ENCODE peak calls at places on chromosomes 2 and 18, in five cellular contexts. One of them, this sample, is unnamed.

GRCh38 chr2:236703310-236703709 is 133.7 kb downstream of the ACKR3 start:
- DNase-seq in GM12878: no peak
- DNase-seq in K562: no peak
- DNase-seq in HepG2: no peak
- DNase-seq in GM12891: no peak
- DNase-seq in this sample: no peak

GRCh38 chr2:173571021-173571821 is 216.5 kb downstream of the CDCA7 start:
- DNase-seq in GM12891: peak
- DNase-seq in K562: peak
- DNase-seq in GM12878: no peak
- DNase-seq in HepG2: peak
- DNase-seq in this sample: no peak

GRCh38 chr2:54853635-54854034 is 130.2 kb downstream of the EML6 start:
- DNase-seq in GM12878: no peak
- DNase-seq in K562: no peak
- DNase-seq in HepG2: no peak
- DNase-seq in GM12891: no peak
- DNase-seq in this sample: no peak

GRCh38 chr2:121791801-121792221 is 36.4 kb downstream of the TSN start:
- DNase-seq in K562: no peak
- DNase-seq in HepG2: no peak
- DNase-seq in GM12878: no peak
- DNase-seq in GM12891: no peak
- DNase-seq in this sample: no peak

GRCh38 chr2:199449455-199449854 is 8.3 kb downstream of the SATB2 start:
- DNase-seq in HepG2: no peak
- DNase-seq in GM12878: no peak
- DNase-seq in GM12891: no peak
- DNase-seq in K562: no peak
- DNase-seq in this sample: no peak

GRCh38 chr18:38575648-38576047 is 1010.0 kb upstream of the CELF4 start:
- DNase-seq in K562: no peak
- DNase-seq in GM12878: no peak
- DNase-seq in HepG2: no peak
- DNase-seq in GM12891: no peak
- DNase-seq in this sample: no peak

GRCh38 chr2:200130762-200131166 is 175.4 kb downstream of the MAIP1 start:
- DNase-seq in GM12891: no peak
- DNase-seq in GM12878: no peak
- DNase-seq in HepG2: no peak
- DNase-seq in K562: no peak
- DNase-seq in this sample: no peak

GRCh38 chr2:12819098-12819465 is 102.3 kb downstream of the TRIB2 start:
- DNase-seq in HepG2: no peak
- DNase-seq in K562: no peak
- DNase-seq in GM12891: no peak
- DNase-seq in GM12878: no peak
- DNase-seq in this sample: no peak

GRCh38 chr2:178761759-178762371 is 45.4 kb downstream of the TTN start:
- DNase-seq in GM12891: no peak
- DNase-seq in GM12878: peak
- DNase-seq in K562: peak
- DNase-seq in HepG2: peak
- DNase-seq in this sample: peak

GRCh38 chr2:101704046-101704466 is 6.5 kb downstream of the MAP4K4 start:
- DNase-seq in HepG2: no peak
- DNase-seq in GM12878: no peak
- DNase-seq in K562: no peak
- DNase-seq in GM12891: no peak
- DNase-seq in this sample: no peak

GRCh38 chr18:80245781-80246655 is 1.3 kb downstream of the PARD6G start:
- DNase-seq in GM12891: no peak
- DNase-seq in HepG2: no peak
- DNase-seq in GM12878: no peak
- DNase-seq in K562: no peak
- DNase-seq in this sample: no peak

GRCh38 chr2:195319112-195319460 is 337.9 kb upstream of the SLC39A10 start:
- DNase-seq in HepG2: no peak
- DNase-seq in K562: no peak
- DNase-seq in GM12878: no peak
- DNase-seq in GM12891: no peak
- DNase-seq in this sample: no peak

GRCh38 chr2:54516842-54517241 is 60.7 kb downstream of the SPTBN1 start:
- DNase-seq in K562: no peak
- DNase-seq in GM12878: no peak
- DNase-seq in GM12891: no peak
- DNase-seq in HepG2: no peak
- DNase-seq in this sample: no peak

GRCh38 chr2:121810959-121811853 is 55.8 kb downstream of the TSN start:
- DNase-seq in GM12878: no peak
- DNase-seq in GM12891: no peak
- DNase-seq in HepG2: peak
- DNase-seq in K562: peak
- DNase-seq in this sample: no peak

GRCh38 chr2:218671654-218672566 is at the start of the genes RNF25 and STK36:
- DNase-seq in GM12878: peak
- DNase-seq in HepG2: peak
- DNase-seq in GM12891: peak
- DNase-seq in K562: peak
- DNase-seq in this sample: peak
- TF ChIP-seq POLR2A in GM12878: peak
- TF ChIP-seq POLR2A in HepG2: peak
- TF ChIP-seq POLR2A in GM12891: peak
- TF ChIP-seq POLR2A in K562: peak
- TF ChIP-seq POLR2A in this sample: peak

DNA sequence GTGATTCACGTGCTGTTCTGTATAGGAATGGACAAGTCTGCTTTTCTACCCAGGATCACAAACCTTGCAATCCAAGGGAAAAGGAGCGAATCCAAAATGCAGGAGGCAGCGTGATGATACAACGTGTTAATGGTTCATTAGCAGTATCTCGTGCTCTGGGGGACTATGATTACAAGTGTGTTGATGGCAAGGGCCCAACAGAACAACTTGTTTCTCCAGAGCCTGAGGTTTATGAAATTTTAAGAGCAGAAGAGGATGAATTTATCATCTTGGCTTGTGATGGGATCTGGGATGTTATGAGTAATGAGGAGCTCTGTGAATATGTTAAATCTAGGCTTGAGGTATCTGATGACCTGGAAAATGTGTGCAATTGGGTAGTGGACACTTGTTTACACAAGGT is 33.0 kb downstream of the PPM1B start:
- DNase-seq in GM12891: no peak
- DNase-seq in GM12878: no peak
- DNase-seq in K562: no peak
- DNase-seq in HepG2: no peak
- DNase-seq in this sample: no peak
- TF ChIP-seq POLR2AphosphoS5 in GM12891: no peak
- TF ChIP-seq POLR2AphosphoS5 in GM12878: no peak
- TF ChIP-seq POLR2AphosphoS5 in K562: no peak
- TF ChIP-seq POLR2AphosphoS5 in HepG2: no peak
- TF ChIP-seq POLR2AphosphoS5 in this sample: no peak

GRCh38 chr2:108325756-108326155 is 37.1 kb downstream of the SULT1C2 start:
- DNase-seq in HepG2: no peak
- DNase-seq in K562: no peak
- DNase-seq in GM12878: no peak
- DNase-seq in GM12891: no peak
- DNase-seq in this sample: no peak

GRCh38 chr2:108324531-108325256 is 36.0 kb downstream of the SULT1C2 start:
- DNase-seq in GM12891: no peak
- DNase-seq in HepG2: no peak
- DNase-seq in K562: no peak
- DNase-seq in GM12878: no peak
- DNase-seq in this sample: no peak

GRCh38 chr2:108320326-108320932 is 31.7 kb downstream of the SULT1C2 start:
- DNase-seq in K562: no peak
- DNase-seq in GM12878: no peak
- DNase-seq in HepG2: no peak
- DNase-seq in GM12891: no peak
- DNase-seq in this sample: no peak

GRCh38 chr2:108323619-108324018 is 34.9 kb downstream of the SULT1C2 start:
- DNase-seq in GM12878: no peak
- DNase-seq in K562: no peak
- DNase-seq in GM12891: no peak
- DNase-seq in HepG2: no peak
- DNase-seq in this sample: no peak
- TF ChIP-seq TAF1 in GM12878: no peak
- TF ChIP-seq TAF1 in K562: no peak
- TF ChIP-seq TAF1 in GM12891: no peak
- TF ChIP-seq TAF1 in HepG2: no peak
- TF ChIP-seq TAF1 in this sample: no peak

DNA sequence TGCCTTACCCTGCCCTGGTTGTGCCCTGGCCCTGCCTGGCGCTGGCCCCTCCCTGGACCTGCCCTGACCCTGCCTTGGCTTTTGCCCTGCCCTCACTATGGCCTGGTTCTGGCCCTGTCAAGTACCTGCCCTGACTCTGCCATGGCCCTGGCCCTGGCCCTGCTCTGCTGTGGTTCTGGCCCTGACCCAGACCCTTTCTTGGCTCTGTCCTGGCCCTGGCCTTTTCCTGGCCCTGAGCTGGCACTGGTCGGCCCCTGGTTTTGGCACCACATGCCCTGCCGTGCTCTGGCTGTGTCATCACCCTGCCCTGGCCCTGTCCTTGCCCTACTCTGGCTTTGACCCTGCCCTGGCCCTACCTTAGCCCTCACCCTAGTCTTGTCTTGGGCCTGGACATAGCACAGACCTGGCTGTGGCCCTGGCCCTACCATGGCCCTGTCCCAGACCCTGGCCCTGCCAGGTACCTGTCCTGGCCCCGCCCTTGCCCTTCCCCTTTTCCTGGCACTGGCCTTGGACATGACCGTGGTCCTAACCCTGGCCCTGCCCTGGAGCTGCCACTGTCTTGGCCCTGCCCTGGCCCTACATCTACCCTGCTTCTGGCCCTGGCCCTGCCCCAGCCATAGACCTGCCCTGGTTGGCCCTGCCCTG is 4.8 kb upstream of the ANKRD62 start:
- DNase-seq in HepG2: no peak
- DNase-seq in GM12878: no peak
- DNase-seq in GM12891: no peak
- DNase-seq in K562: no peak
- DNase-seq in this sample: no peak
- TF ChIP-seq POLR2A in HepG2: no peak
- TF ChIP-seq POLR2A in GM12878: no peak
- TF ChIP-seq POLR2A in GM12891: no peak
- TF ChIP-seq POLR2A in K562: no peak
- TF ChIP-seq POLR2A in this sample: no peak

GRCh38 chr2:58235988-58236387 is 5.1 kb downstream of the FANCL start:
- DNase-seq in K562: no peak
- DNase-seq in GM12891: no peak
- DNase-seq in HepG2: no peak
- DNase-seq in GM12878: no peak
- DNase-seq in this sample: no peak

GRCh38 chr2:58240595-58240937 is 559 bp downstream of the FANCL start:
- DNase-seq in HepG2: peak
- DNase-seq in GM12891: no peak
- DNase-seq in K562: no peak
- DNase-seq in GM12878: no peak
- DNase-seq in this sample: no peak

GRCh38 chr2:58239243-58239642 is 1.9 kb downstream of the FANCL start:
- DNase-seq in K562: no peak
- DNase-seq in HepG2: no peak
- DNase-seq in GM12891: no peak
- DNase-seq in GM12878: no peak
- DNase-seq in this sample: no peak

GRCh38 chr2:58237741-58238140 is 3.4 kb downstream of the FANCL start:
- DNase-seq in GM12878: no peak
- DNase-seq in HepG2: no peak
- DNase-seq in GM12891: no peak
- DNase-seq in K562: peak
- DNase-seq in this sample: no peak

GRCh38 chr2:58240938-58241755 is at the start of gene FANCL:
- DNase-seq in GM12878: peak
- DNase-seq in GM12891: peak
- DNase-seq in K562: peak
- DNase-seq in HepG2: peak
- DNase-seq in this sample: peak
- TF ChIP-seq POLR2AphosphoS5 in GM12878: peak
- TF ChIP-seq POLR2AphosphoS5 in GM12891: peak
- TF ChIP-seq POLR2AphosphoS5 in K562: peak
- TF ChIP-seq POLR2AphosphoS5 in HepG2: peak
- TF ChIP-seq POLR2AphosphoS5 in this sample: peak

GRCh38 chr18:2411381-2411977 is 159.8 kb downstream of the METTL4 start:
- DNase-seq in GM12891: no peak
- DNase-seq in GM12878: no peak
- DNase-seq in HepG2: no peak
- DNase-seq in K562: no peak
- DNase-seq in this sample: no peak
- TF ChIP-seq TAF1 in GM12891: no peak
- TF ChIP-seq TAF1 in GM12878: no peak
- TF ChIP-seq TAF1 in HepG2: no peak
- TF ChIP-seq TAF1 in K562: no peak
- TF ChIP-seq TAF1 in this sample: no peak